ENCODE peak calls at places on chromosome X, in five cellular contexts. U is HS-5; X is mucosa of descending colon; H is fibroblast of gingiva; S is activated CD8-positive, alpha-beta memory T cell treated with anti-CD3 and anti-CD28 coated beads, Interleukin-2, amount 50 U/mL, for 48 hours. I is an unnamed sample.
A peak's percentile ranks its signal among the peaks of the same experiment; 100 is the strongest.

GRCh38 chrX:25721564-25721963 is 416.6 kb upstream of the MAGEB18 start:
- DNase-seq in U (no peak), X (no peak), H (no peak), S (no peak), I (no peak)

GRCh38 chrX:113408843-113409242 is 568.2 kb upstream of the AMOT start:
- DNase-seq in U (no peak), X (no peak), H (no peak), S (no peak), I (no peak)

GRCh38 chrX:150854856-150855255 is 43.6 kb downstream of the CD99L2 start:
- DNase-seq in U (no peak), X (no peak), H (no peak), S (no peak), I (no peak)

GRCh38 chrX:46865281-46865680 is 28.4 kb downstream of the RP2 start:
- DNase-seq in U (peak; percentile 33), X (no peak), H (peak; percentile 53), S (no peak), I (no peak)

GRCh38 chrX:73940893-73941470 is 363.0 kb upstream of the ZCCHC13 start:
- DNase-seq in U (no peak), X (no peak), H (no peak), S (no peak), I (no peak)

GRCh38 chrX:8914636-8915035 is 113.5 kb upstream of the FAM9A start:
- DNase-seq in U (no peak), X (no peak), H (no peak), S (no peak), I (no peak)

GRCh38 chrX:129534816-129535578 is 5.1 kb upstream of the OCRL start:
- DNase-seq in U (no peak), X (no peak), H (no peak), S (no peak), I (no peak)

GRCh38 chrX:73683236-73683859 is 120.4 kb downstream of the CHIC1 start:
- DNase-seq in U (no peak), X (no peak), H (peak; percentile 61), S (no peak), I (no peak)

GRCh38 chrX:24526616-24527015 is 61.5 kb downstream of the PDK3 start:
- DNase-seq in U (no peak), X (no peak), H (no peak), S (no peak), I (no peak)

GRCh38 chrX:1481636-1482529 is 29.2 kb upstream of the ASMTL start:
- DNase-seq in U (no peak), X (peak; percentile 64), H (peak; percentile 71), S (peak; percentile 84), I (peak; percentile 84)

GRCh38 chrX:78330068-78330467 is 2.7 kb upstream of the CYSLTR1 start:
- DNase-seq in U (no peak), X (no peak), H (no peak), S (no peak), I (no peak)

GRCh38 chrX:10598540-10598939 is 21.8 kb downstream of the MID1 start:
- DNase-seq in U (no peak), X (no peak), H (no peak), S (no peak), I (no peak)

GRCh38 chrX:73268463-73268862 is 53.8 kb upstream of the NAP1L2 start:
- DNase-seq in U (no peak), X (no peak), H (no peak), S (no peak), I (no peak)

GRCh38 chrX:125205084-125205917 is 114.4 kb upstream of the TEX13C start:
- DNase-seq in U (no peak), X (peak; percentile 14), H (peak; percentile 9), S (peak; percentile 53), I (peak; percentile 88)

GRCh38 chrX:78522601-78523000 is 136.5 kb downstream of the RTL3 start:
- DNase-seq in U (no peak), X (no peak), H (no peak), S (no peak), I (no peak)

GRCh38 chrX:34491126-34491525 is 166.0 kb downstream of the TMEM47 start:
- DNase-seq in U (no peak), X (no peak), H (no peak), S (no peak), I (no peak)

GRCh38 chrX:33142331-33142730 is 69.0 kb downstream of the DMD start:
- DNase-seq in U (no peak), X (no peak), H (no peak), S (no peak), I (no peak)

GRCh38 chrX:123172874-123173273 is 11.2 kb upstream of the GRIA3 start:
- DNase-seq in U (no peak), X (no peak), H (no peak), S (no peak), I (no peak)

I was measured in endodermal cell.